ENCODE peak calls at places on chromosome 15, in four cellular contexts. Y is A549, R is GM12878, O is K562. C is an unnamed sample.

GRCh38 chr15:54007256-54007655 is 29.0 kb downstream of the UNC13C start:
- DNase-seq in Y (no peak), R (no peak), O (no peak), C (no peak)

GRCh38 chr15:32706704-32707103 is 11.1 kb upstream of the GREM1 start:
- DNase-seq in Y (no peak), R (no peak), O (no peak), C (no peak)

GRCh38 chr15:99412082-99412481 is 153.7 kb upstream of the MEF2A start:
- DNase-seq in Y (no peak), R (no peak), O (no peak), C (no peak)

GRCh38 chr15:65695073-65695472 is 73.3 kb downstream of the SLC24A1 start:
- DNase-seq in Y (no peak), R (no peak), O (no peak), C (no peak)

GRCh38 chr15:68538291-68538690 is 40.5 kb upstream of the CORO2B start:
- DNase-seq in Y (no peak), R (no peak), O (no peak), C (no peak)

GRCh38 chr15:90959028-90959595 is 4.4 kb downstream of the RCCD1 start:
- DNase-seq in Y (no peak), R (no peak), O (no peak), C (no peak)

GRCh38 chr15:58484794-58485600 is 53.2 kb downstream of the LIPC start:
- DNase-seq in Y (no peak), R (no peak), O (no peak), C (no peak)

GRCh38 chr15:35519536-35520149 is 26.3 kb downstream of the DPH6 start:
- DNase-seq in Y (peak; percentile 32), R (peak; percentile 19), O (peak; percentile 10), C (peak; percentile 45)

GRCh38 chr15:101288905-101289513 is 6.0 kb downstream of the SNRPA1 start:
- DNase-seq in Y (peak; percentile 73), R (no peak), O (no peak), C (peak; percentile 50)

GRCh38 chr15:82122754-82123400 is 77.1 kb upstream of the MEX3B start:
- DNase-seq in Y (peak; percentile 80), R (no peak), O (no peak), C (no peak)

GRCh38 chr15:47431501-47431900 is 285.8 kb upstream of the SEMA6D start:
- DNase-seq in Y (no peak), R (no peak), O (no peak), C (peak; percentile 10)

GRCh38 chr15:40367038-40367672 is 9.1 kb downstream of the DISP2 start:
- DNase-seq in Y (no peak), R (no peak), O (no peak), C (no peak)

GRCh38 chr15:59290311-59291213 is 82.1 kb downstream of the MYO1E start:
- DNase-seq in Y (no peak), R (no peak), O (no peak), C (no peak)

DNA sequence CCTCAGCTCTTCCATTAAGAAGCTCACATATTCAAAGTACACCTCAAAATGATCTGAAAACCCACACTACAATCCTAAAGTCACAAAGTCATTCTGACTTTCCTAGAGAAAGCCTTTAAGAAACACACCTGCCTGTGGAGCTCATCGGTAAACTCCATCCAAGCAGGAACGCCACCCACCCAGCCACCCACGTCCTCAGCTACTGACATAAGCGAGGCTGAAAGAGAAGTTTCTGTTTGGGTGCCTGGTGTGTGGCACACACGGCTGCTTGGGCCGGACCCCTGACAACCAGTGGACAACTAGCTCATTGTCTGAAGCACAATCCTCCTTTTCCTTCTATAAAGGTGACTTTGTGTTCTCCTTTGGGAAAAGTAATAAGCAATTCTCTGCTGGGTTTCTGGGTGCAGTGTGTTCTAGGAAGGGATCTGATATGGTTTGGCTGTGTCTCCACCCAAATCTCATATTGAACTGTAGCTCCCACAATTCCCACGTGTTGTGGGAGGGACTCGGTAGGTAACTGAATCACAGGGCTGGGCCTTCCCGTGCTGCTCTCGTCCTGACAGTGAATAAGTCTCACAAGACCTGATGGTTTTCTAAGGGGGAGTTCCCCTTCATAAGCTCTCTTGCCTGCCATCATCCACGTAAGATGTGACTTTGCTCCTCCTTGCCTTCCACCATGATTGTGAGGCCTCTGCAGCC is 26.1 kb downstream of the FAM174B start:
- DNase-seq in Y (no peak), R (no peak), O (no peak), C (no peak)
- TF ChIP-seq ESRRA in Y (no peak), R (no peak), O (no peak), C (no peak)

DNA sequence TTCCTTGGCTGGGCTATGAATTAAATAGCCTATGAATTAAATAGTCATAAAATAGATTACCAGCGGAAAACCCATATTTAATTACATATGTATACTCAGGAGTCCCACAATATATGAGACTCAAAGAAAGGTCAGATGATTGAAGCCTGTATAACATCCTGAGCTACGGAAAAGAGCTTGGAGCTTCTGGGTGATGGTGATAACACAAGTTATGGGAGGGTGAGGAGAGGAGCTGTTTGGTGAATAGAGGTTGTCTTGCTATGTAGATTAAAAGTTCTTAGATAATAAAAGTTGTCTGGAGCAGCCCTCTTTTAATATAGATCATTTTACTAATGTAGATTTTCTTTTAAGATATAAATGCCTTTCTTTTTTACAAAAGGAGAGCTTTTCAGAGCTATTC is 1.8 kb downstream of the PML start:
- DNase-seq in Y (no peak), R (no peak), O (no peak), C (no peak)
- H3K27ac ChIP-seq in Y (no peak overlapping the region), R (peak overlapping the region; percentile 92), O (peak overlapping the region; percentile 47), C (no peak overlapping the region)

DNA sequence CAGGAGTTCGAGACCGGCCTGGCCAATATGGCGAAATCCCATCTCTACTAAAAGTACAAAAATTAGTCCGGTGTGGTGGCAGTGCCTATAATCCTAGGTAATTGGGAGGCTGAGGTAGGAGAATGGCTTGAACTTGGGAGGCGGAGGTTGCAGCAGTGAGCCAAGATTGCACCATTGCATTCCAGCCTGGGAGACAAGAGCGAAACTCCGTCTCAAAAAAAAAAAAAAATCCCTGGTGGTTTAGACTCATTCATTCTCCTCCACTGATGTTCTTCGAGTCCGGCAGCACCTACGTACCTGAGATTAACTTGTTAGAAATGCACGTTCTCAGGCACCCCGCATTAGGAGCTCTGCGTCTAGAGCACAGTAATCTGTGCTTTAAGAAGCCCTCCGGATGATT is 3.7 kb downstream of the MCTP2 start:
- DNase-seq in Y (no peak), R (no peak), O (no peak), C (no peak)
- TF ChIP-seq ESRRA in Y (no peak), R (no peak), O (no peak), C (no peak)

DNA sequence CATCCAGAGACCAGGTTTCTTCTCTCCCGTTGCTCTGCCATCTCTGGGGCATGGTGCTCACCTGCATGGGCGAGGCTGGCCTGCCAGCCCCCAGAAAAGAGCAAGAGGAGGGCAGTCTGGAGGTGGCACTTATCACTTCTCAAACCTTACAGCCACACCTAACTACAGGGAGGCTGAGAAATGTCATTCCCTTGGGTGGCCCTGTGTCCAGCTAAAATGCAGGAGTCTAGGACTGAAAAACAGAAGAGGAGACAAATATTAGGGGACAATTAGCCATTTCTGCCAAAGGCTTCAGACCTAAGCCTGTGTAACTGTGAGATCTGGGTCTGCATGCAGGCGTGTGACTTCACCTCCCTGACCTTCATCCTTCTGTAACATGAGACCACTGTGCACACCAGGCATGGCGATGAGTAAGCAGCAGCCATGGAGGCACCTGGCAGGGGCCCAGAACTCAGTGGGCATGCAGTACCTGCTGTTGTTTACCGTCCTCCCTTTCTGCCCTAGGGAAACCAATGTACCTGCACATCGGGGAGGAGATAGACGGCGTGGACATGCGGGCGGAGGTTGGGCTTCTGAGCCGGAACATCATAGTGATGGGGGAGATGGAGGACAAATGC is 83.4 kb downstream of the MESD start:
- DNase-seq in Y (peak; percentile 26), R (no peak), O (no peak), C (peak; percentile 44)
- H3K27ac ChIP-seq in Y (no peak overlapping the region), R (no peak overlapping the region), O (no peak overlapping the region), C (no peak overlapping the region)

DNA sequence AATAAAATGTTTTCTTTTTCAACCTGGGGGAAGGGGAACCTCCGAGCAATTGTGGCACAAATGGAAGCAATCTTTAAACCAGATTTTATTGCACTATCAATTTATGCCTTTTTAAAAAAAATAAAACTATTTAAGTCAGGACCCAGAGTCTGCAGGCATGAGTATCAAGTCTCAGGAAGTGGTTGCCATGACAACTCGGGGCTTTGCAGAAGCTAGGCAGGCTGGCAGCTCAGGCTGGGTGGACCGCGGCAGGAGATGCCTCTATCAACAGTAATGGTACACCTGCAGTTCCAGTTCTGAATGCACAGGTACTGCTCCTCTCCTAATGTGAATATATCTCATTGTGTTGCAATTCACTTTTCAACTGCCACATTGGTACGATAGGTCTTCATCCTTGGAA is 447.7 kb downstream of the GABRG3 start:
- DNase-seq in Y (no peak), R (no peak), O (no peak), C (no peak)
- TF ChIP-seq ESRRA in Y (no peak), R (no peak), O (no peak), C (no peak)

DNA sequence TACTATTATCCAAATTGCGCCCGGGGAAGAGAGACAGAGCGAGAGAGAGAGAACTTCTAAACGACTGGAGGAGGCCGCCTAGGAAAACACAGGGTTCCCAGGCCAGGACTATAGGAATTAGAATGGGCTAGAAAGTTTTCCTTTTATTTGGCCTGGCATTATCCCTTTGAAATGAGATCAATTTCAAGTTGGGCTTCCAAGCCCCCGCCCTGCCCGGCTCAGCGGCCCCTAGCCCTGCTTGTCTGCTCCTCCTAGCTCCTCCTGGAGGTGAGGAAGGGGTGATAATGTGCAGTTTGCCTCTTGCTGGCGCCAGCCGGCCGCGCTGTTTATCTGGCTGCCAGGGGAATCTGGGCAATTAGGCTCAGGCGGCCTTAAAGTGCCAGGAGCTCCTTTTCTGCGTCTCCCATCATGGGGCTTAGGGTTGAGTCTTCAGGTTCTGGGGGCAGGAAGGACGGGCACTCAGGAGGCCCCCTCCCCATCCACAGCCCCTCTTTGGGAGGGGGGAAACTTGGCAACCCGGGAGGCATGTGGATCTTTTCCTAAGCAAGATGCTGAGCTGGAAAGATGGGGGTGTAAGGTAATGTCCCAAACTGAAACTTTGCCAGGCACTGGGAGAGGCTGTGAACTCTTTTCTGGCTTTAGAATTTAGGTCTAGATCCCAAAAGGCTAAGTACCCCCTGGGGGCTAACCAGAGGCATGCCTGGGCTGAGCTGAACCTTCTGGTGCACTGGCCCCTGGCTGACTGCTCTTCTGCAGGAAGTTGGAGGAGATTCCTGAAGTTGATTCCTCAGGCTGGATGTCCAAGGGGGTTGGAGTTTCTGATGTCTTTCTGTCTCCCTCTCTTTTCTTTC is 5.5 kb downstream of the SMAD6 start:
- DNase-seq in Y (peak; percentile 73), R (no peak), O (no peak), C (peak; percentile 47)
- H3K27ac ChIP-seq in Y (peak overlapping the region; percentile 95), R (no peak overlapping the region), O (no peak overlapping the region), C (no peak overlapping the region)

GRCh38 chr15:74307827-74308642 is 59.4 kb downstream of the CYP11A1 start:
- DNase-seq in Y (peak; percentile 61), R (no peak), O (peak; percentile 57), C (peak; percentile 33)
- TF ChIP-seq ESRRA in Y (no peak), R (no peak), O (no peak), C (no peak)

DNA sequence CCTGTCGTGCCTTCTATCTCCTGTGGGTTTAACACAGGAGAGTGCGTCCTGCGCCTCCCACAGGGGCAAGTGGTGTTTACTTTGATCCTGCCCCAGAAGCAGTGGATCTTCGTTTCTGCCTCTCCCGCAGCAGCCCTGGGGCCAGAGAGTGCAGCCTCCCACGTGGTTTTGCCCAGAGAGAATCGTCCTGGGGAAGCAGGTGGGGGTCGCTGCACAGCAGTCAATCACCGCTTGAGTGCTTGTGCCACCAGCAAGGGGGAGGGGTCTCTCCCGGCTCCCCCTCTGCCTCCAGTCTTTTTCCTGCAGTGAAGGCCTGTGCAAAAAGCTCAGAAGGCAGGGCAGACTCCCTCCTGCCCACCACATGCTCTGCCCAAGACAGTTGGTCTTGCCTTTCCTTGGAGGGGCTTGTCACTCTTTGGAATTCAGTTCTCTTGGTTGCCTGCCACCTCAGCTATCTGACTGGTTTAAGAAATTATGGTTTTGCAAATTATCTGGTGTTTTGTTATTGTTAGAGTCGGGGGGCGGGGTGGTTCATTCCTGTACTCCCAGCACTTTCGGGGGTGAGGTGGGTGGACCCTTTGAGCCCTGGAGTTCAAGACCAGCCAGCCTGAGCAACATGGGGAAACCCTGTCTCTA is 26.9 kb downstream of the STOML1 start:
- DNase-seq in Y (no peak), R (no peak), O (no peak), C (no peak)
- H3K27ac ChIP-seq in Y (no peak overlapping the region), R (peak overlapping the region; percentile 86), O (no peak overlapping the region), C (no peak overlapping the region)

C was measured in HepG2.